ENCODE peak calls at places on chromosomes 2 and 18, in four cellular contexts. H is prostate gland, O is caudate nucleus, R is transverse colon. D is an unnamed sample.
A peak's percentile ranks its signal among the peaks of the same experiment; 100 is the strongest.

GRCh38 chr2:173286153-173286809 is 68.4 kb upstream of the CDCA7 start:
- DNase-seq in R (no peak), H (no peak), O (no peak), D (no peak)

GRCh38 chr2:191051825-191052778 is 38.1 kb upstream of the STAT1 start:
- DNase-seq in H (peak; percentile 11), R (no peak), O (no peak), D (no peak)

GRCh38 chr2:207670887-207671286 is 40.6 kb upstream of the CCNYL1 start:
- DNase-seq in R (no peak), O (no peak), H (no peak), D (no peak)

GRCh38 chr2:151326532-151326931 is 30.9 kb upstream of the TNFAIP6 start:
- DNase-seq in R (no peak), O (no peak), H (no peak), D (no peak)

GRCh38 chr2:108853421-108853820 is 66.8 kb downstream of the CCDC138 start:
- DNase-seq in R (no peak), H (no peak), O (no peak), D (no peak)

GRCh38 chr2:39735648-39736047 is 43.4 kb downstream of the THUMPD2 start:
- DNase-seq in O (no peak), H (no peak), R (no peak), D (no peak)

GRCh38 chr18:74950479-74950878 is 258.5 kb downstream of the PTGR3 start:
- DNase-seq in O (no peak), R (no peak), H (no peak), D (no peak)

GRCh38 chr2:134401081-134401497 is 147.2 kb downstream of the MGAT5 start:
- DNase-seq in O (no peak), R (no peak), H (no peak), D (no peak)

GRCh38 chr2:102753563-102754159 is 8.2 kb upstream of the TMEM182 start:
- DNase-seq in R (peak; percentile 13), O (no peak), H (peak; percentile 19), D (no peak)

GRCh38 chr2:58638256-58638795 is 397.2 kb upstream of the FANCL start:
- DNase-seq in H (no peak), R (no peak), O (no peak), D (no peak)

GRCh38 chr2:61178603-61179545 is 16.9 kb downstream of the C2orf74 start:
- DNase-seq in R (no peak), H (no peak), O (no peak), D (no peak)

GRCh38 chr2:85167479-85167878 is 34.3 kb downstream of the TCF7L1 start:
- DNase-seq in H (no peak), O (no peak), R (no peak), D (no peak)

GRCh38 chr2:20072436-20073158 is 21.2 kb upstream of the LAPTM4A start:
- DNase-seq in O (no peak), H (no peak), R (no peak), D (no peak)

GRCh38 chr2:222823183-222823915 is 37.5 kb upstream of the ACSL3 start:
- DNase-seq in H (no peak), O (no peak), R (no peak), D (no peak)

GRCh38 chr18:3773303-3773702 is 323.3 kb downstream of the TGIF1 start:
- DNase-seq in R (no peak), H (peak; percentile 23), O (no peak), D (no peak)

GRCh38 chr2:109339519-109339991 is 210.6 kb downstream of the SH3RF3 start:
- DNase-seq in O (no peak), R (no peak), H (no peak), D (no peak)

GRCh38 chr18:5466256-5466655 is 77.5 kb downstream of the EPB41L3 start:
- DNase-seq in H (no peak), R (no peak), O (no peak), D (no peak)

GRCh38 chr18:79596451-79597175 is 83.0 kb upstream of the CTDP1 start:
- DNase-seq in R (peak; percentile 4), H (no peak), O (no peak), D (no peak)

GRCh38 chr18:55340998-55341397 is 247.0 kb downstream of the TCF4 start:
- DNase-seq in R (no peak), O (no peak), H (no peak), D (no peak)

GRCh38 chr18:75244336-75244735 is 33.7 kb downstream of the TSHZ1 start:
- DNase-seq in R (no peak), O (no peak), H (peak; percentile 42), D (no peak)

GRCh38 chr18:77341527-77341926 is 91.9 kb downstream of the GALR1 start:
- DNase-seq in H (no peak), O (no peak), R (no peak), D (no peak)

GRCh38 chr18:2906522-2907458 is 60.0 kb downstream of the EMILIN2 start:
- DNase-seq in O (no peak), H (no peak), R (peak; percentile 70), D (no peak)

GRCh38 chr18:64474279-64474678 is 325.4 kb upstream of the LINC00305 start:
- DNase-seq in R (no peak), O (no peak), H (no peak), D (no peak)

GRCh38 chr2:239290618-239291504 is 110.0 kb downstream of the HDAC4 start:
- DNase-seq in R (peak; percentile 14), O (no peak), H (no peak), D (no peak)

GRCh38 chr2:17538844-17539554 is 1.5 kb upstream of the VSNL1 start:
- DNase-seq in H (peak; percentile 80), R (peak; percentile 80), O (no peak), D (no peak)

GRCh38 chr2:85273732-85274731 is 53.8 kb downstream of the TGOLN2 start:
- DNase-seq in O (no peak), H (no peak), R (peak; percentile 26), D (no peak)

GRCh38 chr2:231554748-231555545 is 24.7 kb upstream of the NMUR1 start:
- DNase-seq in H (no peak), R (peak; percentile 64), O (no peak), D (no peak)

GRCh38 chr2:178478102-178478441 is 328 bp downstream of the FKBP7 start:
- DNase-seq in O (no peak), R (peak; percentile 20), H (no peak), D (no peak)

GRCh38 chr18:46439037-46439436 is 218.0 kb downstream of the LOXHD1 start:
- DNase-seq in H (no peak), R (no peak), O (no peak), D (no peak)

GRCh38 chr2:96763511-96764252 is 3.0 kb downstream of the CNNM4 start:
- DNase-seq in R (peak; percentile 55), O (no peak), H (no peak), D (no peak)

GRCh38 chr2:166805753-166806152 is 82.5 kb upstream of the XIRP2 start:
- DNase-seq in H (no peak), R (no peak), O (no peak), D (no peak)
- H3K27ac ChIP-seq in H (no peak overlapping the region), R (no peak overlapping the region), O (no peak overlapping the region), D (no peak overlapping the region)

GRCh38 chr18:13377496-13377895 is 158.9 kb downstream of the LDLRAD4 start:
- DNase-seq in R (no peak), O (no peak), H (no peak), D (no peak)

GRCh38 chr18:13376298-13376840 is 157.8 kb downstream of the LDLRAD4 start:
- DNase-seq in O (no peak), H (no peak), R (no peak), D (no peak)

GRCh38 chr18:13375302-13376255 is 157.0 kb downstream of the LDLRAD4 start:
- DNase-seq in R (no peak), H (no peak), O (no peak), D (no peak)

GRCh38 chr18:13378150-13378549 is 159.6 kb downstream of the LDLRAD4 start:
- DNase-seq in O (no peak), H (no peak), R (no peak), D (no peak)

GRCh38 chr18:13376841-13377351 is 158.3 kb downstream of the LDLRAD4 start:
- DNase-seq in O (no peak), R (no peak), H (no peak), D (no peak)
- H3K27ac ChIP-seq in O (peak overlapping the region; percentile 48), R (no peak overlapping the region), H (no peak overlapping the region), D (no peak overlapping the region)

GRCh38 chr2:48328159-48328816 is 201.7 kb upstream of the STON1 start:
- DNase-seq in R (no peak), O (no peak), H (no peak), D (no peak)
- H3K27ac ChIP-seq in R (no peak overlapping the region), O (peak overlapping the region; percentile 65), H (no peak overlapping the region), D (peak overlapping the region; percentile 73)

DNA sequence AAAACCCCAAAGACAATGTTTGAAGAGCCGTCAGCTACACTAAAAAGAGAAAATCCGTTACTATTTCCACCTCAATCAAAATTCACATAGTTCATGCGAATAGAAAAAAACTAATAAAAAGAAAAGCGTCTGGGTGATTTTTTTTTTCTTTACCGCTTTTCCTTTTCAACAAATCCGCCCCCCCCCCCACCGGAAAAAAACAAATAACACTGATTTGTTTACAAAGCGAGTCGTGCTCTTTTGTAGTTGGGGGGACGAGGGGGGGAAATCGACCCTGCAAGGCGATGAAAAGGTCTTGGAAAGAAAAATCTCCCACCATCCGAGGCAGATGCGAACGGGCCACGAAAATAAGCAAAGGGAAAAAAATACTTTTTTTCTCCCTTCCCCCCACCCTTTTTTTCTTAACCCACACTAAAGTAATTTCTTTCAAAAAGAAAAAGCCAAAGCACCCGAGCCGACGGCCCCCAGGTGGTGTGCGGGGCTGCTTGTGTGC is 640 bp downstream of the ZNF521 start:
- DNase-seq in R (no peak), O (no peak), H (no peak), D (no peak)
- H3K27ac ChIP-seq in R (peak overlapping the region; percentile 85), O (peak overlapping the region; percentile 90), H (peak overlapping the region; percentile 70), D (peak overlapping the region; percentile 88)

GRCh38 chr2:168180483-168180882 is 66.9 kb downstream of the STK39 start:
- DNase-seq in R (no peak), H (no peak), O (no peak), D (no peak)

GRCh38 chr2:168178520-168178919 is 68.9 kb downstream of the STK39 start:
- DNase-seq in R (no peak), H (no peak), O (no peak), D (no peak)

GRCh38 chr2:168179592-168179991 is 67.8 kb downstream of the STK39 start:
- DNase-seq in R (no peak), O (no peak), H (no peak), D (no peak)

GRCh38 chr2:168180914-168181313 is 66.5 kb downstream of the STK39 start:
- DNase-seq in R (no peak), O (no peak), H (no peak), D (no peak)

GRCh38 chr2:168178925-168179324 is 68.5 kb downstream of the STK39 start:
- DNase-seq in R (no peak), O (no peak), H (no peak), D (no peak)
- H3K27ac ChIP-seq in R (no peak overlapping the region), O (no peak overlapping the region), H (no peak overlapping the region), D (peak overlapping the region; percentile 62)

GRCh38 chr2:29607025-29607424 is 314.4 kb downstream of the ALK start:
- DNase-seq in H (no peak), O (no peak), R (no peak), D (no peak)
- H3K27ac ChIP-seq in H (no peak overlapping the region), O (no peak overlapping the region), R (no peak overlapping the region), D (no peak overlapping the region)